ENCODE peak calls at places on chromosomes 5 and 9, in ten cellular contexts. One of them, this sample, is unnamed.

GRCh38 chr9:136204838-136205706 is at the start of gene LHX3:
- DNase-seq in GM06990: no peak
- DNase-seq in dorsolateral prefrontal cortex: no peak
- DNase-seq in stimulated activated naive CD4-positive, alpha-beta T cell treated with Interleukin-2 at 50 U/mL for 16 hours: no peak
- DNase-seq in transverse colon: no peak
- DNase-seq in AG09309: no peak
- DNase-seq in GM12891: peak
- DNase-seq in NCI-H2227 treated with DMSO at 0.1 percent for 48 hours: no peak
- DNase-seq in NCI-H1092 treated with DMSO at 0.1 percent for 48 hours: no peak
- DNase-seq in psoas muscle: no peak
- DNase-seq in this sample: no peak

GRCh38 chr9:69200071-69200470 is 26.0 kb downstream of the TJP2 start:
- DNase-seq in GM06990: no peak
- DNase-seq in dorsolateral prefrontal cortex: no peak
- DNase-seq in stimulated activated naive CD4-positive, alpha-beta T cell treated with Interleukin-2 at 50 U/mL for 16 hours: no peak
- DNase-seq in transverse colon: no peak
- DNase-seq in AG09309: no peak
- DNase-seq in GM12891: no peak
- DNase-seq in NCI-H2227 treated with DMSO at 0.1 percent for 48 hours: no peak
- DNase-seq in NCI-H1092 treated with DMSO at 0.1 percent for 48 hours: no peak
- DNase-seq in psoas muscle: no peak
- DNase-seq in this sample: peak

GRCh38 chr5:151686673-151687378 is at the start of gene SPARC:
- DNase-seq in GM06990: peak
- DNase-seq in dorsolateral prefrontal cortex: no peak
- DNase-seq in stimulated activated naive CD4-positive, alpha-beta T cell treated with Interleukin-2 at 50 U/mL for 16 hours: no peak
- DNase-seq in transverse colon: peak
- DNase-seq in AG09309: peak
- DNase-seq in GM12891: no peak
- DNase-seq in NCI-H2227 treated with DMSO at 0.1 percent for 48 hours: peak
- DNase-seq in NCI-H1092 treated with DMSO at 0.1 percent for 48 hours: no peak
- DNase-seq in psoas muscle: peak
- DNase-seq in this sample: peak

GRCh38 chr9:92468206-92468605 is 14.1 kb downstream of the ASPN start:
- DNase-seq in GM06990: no peak
- DNase-seq in dorsolateral prefrontal cortex: no peak
- DNase-seq in stimulated activated naive CD4-positive, alpha-beta T cell treated with Interleukin-2 at 50 U/mL for 16 hours: no peak
- DNase-seq in transverse colon: no peak
- DNase-seq in AG09309: peak
- DNase-seq in GM12891: no peak
- DNase-seq in NCI-H2227 treated with DMSO at 0.1 percent for 48 hours: no peak
- DNase-seq in NCI-H1092 treated with DMSO at 0.1 percent for 48 hours: no peak
- DNase-seq in psoas muscle: no peak
- DNase-seq in this sample: no peak

GRCh38 chr5:152462021-152462721 is 57.1 kb upstream of the NMUR2 start:
- DNase-seq in GM06990: peak
- DNase-seq in dorsolateral prefrontal cortex: no peak
- DNase-seq in stimulated activated naive CD4-positive, alpha-beta T cell treated with Interleukin-2 at 50 U/mL for 16 hours: no peak
- DNase-seq in transverse colon: no peak
- DNase-seq in AG09309: no peak
- DNase-seq in GM12891: peak
- DNase-seq in NCI-H2227 treated with DMSO at 0.1 percent for 48 hours: no peak
- DNase-seq in NCI-H1092 treated with DMSO at 0.1 percent for 48 hours: peak
- DNase-seq in psoas muscle: no peak
- DNase-seq in this sample: no peak

GRCh38 chr9:34628656-34629491 is at the start of gene ARID3C:
- DNase-seq in GM06990: peak
- DNase-seq in dorsolateral prefrontal cortex: peak
- DNase-seq in stimulated activated naive CD4-positive, alpha-beta T cell treated with Interleukin-2 at 50 U/mL for 16 hours: peak
- DNase-seq in transverse colon: peak
- DNase-seq in AG09309: no peak
- DNase-seq in GM12891: no peak
- DNase-seq in NCI-H2227 treated with DMSO at 0.1 percent for 48 hours: no peak
- DNase-seq in NCI-H1092 treated with DMSO at 0.1 percent for 48 hours: peak
- DNase-seq in psoas muscle: no peak
- DNase-seq in this sample: no peak

GRCh38 chr5:136420168-136420916 is 55.0 kb upstream of the TRPC7 start:
- DNase-seq in GM06990: no peak
- DNase-seq in dorsolateral prefrontal cortex: no peak
- DNase-seq in stimulated activated naive CD4-positive, alpha-beta T cell treated with Interleukin-2 at 50 U/mL for 16 hours: no peak
- DNase-seq in transverse colon: no peak
- DNase-seq in AG09309: no peak
- DNase-seq in GM12891: no peak
- DNase-seq in NCI-H2227 treated with DMSO at 0.1 percent for 48 hours: peak
- DNase-seq in NCI-H1092 treated with DMSO at 0.1 percent for 48 hours: peak
- DNase-seq in psoas muscle: no peak
- DNase-seq in this sample: no peak

GRCh38 chr9:109974918-109975276 is 194.9 kb downstream of the PALM2AKAP2 start:
- DNase-seq in GM06990: no peak
- DNase-seq in dorsolateral prefrontal cortex: no peak
- DNase-seq in stimulated activated naive CD4-positive, alpha-beta T cell treated with Interleukin-2 at 50 U/mL for 16 hours: no peak
- DNase-seq in transverse colon: no peak
- DNase-seq in AG09309: no peak
- DNase-seq in GM12891: no peak
- DNase-seq in NCI-H2227 treated with DMSO at 0.1 percent for 48 hours: no peak
- DNase-seq in NCI-H1092 treated with DMSO at 0.1 percent for 48 hours: no peak
- DNase-seq in psoas muscle: no peak
- DNase-seq in this sample: no peak

GRCh38 chr9:35044071-35044470 is 28.4 kb downstream of the VCP start:
- DNase-seq in GM06990: no peak
- DNase-seq in dorsolateral prefrontal cortex: no peak
- DNase-seq in stimulated activated naive CD4-positive, alpha-beta T cell treated with Interleukin-2 at 50 U/mL for 16 hours: no peak
- DNase-seq in transverse colon: no peak
- DNase-seq in AG09309: no peak
- DNase-seq in GM12891: no peak
- DNase-seq in NCI-H2227 treated with DMSO at 0.1 percent for 48 hours: no peak
- DNase-seq in NCI-H1092 treated with DMSO at 0.1 percent for 48 hours: no peak
- DNase-seq in psoas muscle: no peak
- DNase-seq in this sample: no peak

GRCh38 chr9:90124961-90125360 is 517.7 kb downstream of the DIRAS2 start:
- DNase-seq in GM06990: no peak
- DNase-seq in dorsolateral prefrontal cortex: no peak
- DNase-seq in stimulated activated naive CD4-positive, alpha-beta T cell treated with Interleukin-2 at 50 U/mL for 16 hours: no peak
- DNase-seq in transverse colon: no peak
- DNase-seq in AG09309: no peak
- DNase-seq in GM12891: no peak
- DNase-seq in NCI-H2227 treated with DMSO at 0.1 percent for 48 hours: peak
- DNase-seq in NCI-H1092 treated with DMSO at 0.1 percent for 48 hours: peak
- DNase-seq in psoas muscle: no peak
- DNase-seq in this sample: no peak

GRCh38 chr5:107894361-107894760 is 223.6 kb upstream of the EFNA5 start:
- DNase-seq in GM06990: no peak
- DNase-seq in dorsolateral prefrontal cortex: no peak
- DNase-seq in stimulated activated naive CD4-positive, alpha-beta T cell treated with Interleukin-2 at 50 U/mL for 16 hours: no peak
- DNase-seq in transverse colon: no peak
- DNase-seq in AG09309: no peak
- DNase-seq in GM12891: no peak
- DNase-seq in NCI-H2227 treated with DMSO at 0.1 percent for 48 hours: no peak
- DNase-seq in NCI-H1092 treated with DMSO at 0.1 percent for 48 hours: no peak
- DNase-seq in psoas muscle: no peak
- DNase-seq in this sample: no peak

GRCh38 chr9:76607730-76608475 is 148.9 kb downstream of the GCNT1 start:
- DNase-seq in GM06990: no peak
- DNase-seq in dorsolateral prefrontal cortex: no peak
- DNase-seq in stimulated activated naive CD4-positive, alpha-beta T cell treated with Interleukin-2 at 50 U/mL for 16 hours: no peak
- DNase-seq in transverse colon: no peak
- DNase-seq in AG09309: no peak
- DNase-seq in GM12891: no peak
- DNase-seq in NCI-H2227 treated with DMSO at 0.1 percent for 48 hours: no peak
- DNase-seq in NCI-H1092 treated with DMSO at 0.1 percent for 48 hours: no peak
- DNase-seq in psoas muscle: no peak
- DNase-seq in this sample: no peak

GRCh38 chr5:42636425-42636824 is 120.2 kb upstream of the CCDC152 start:
- DNase-seq in GM06990: no peak
- DNase-seq in dorsolateral prefrontal cortex: no peak
- DNase-seq in stimulated activated naive CD4-positive, alpha-beta T cell treated with Interleukin-2 at 50 U/mL for 16 hours: no peak
- DNase-seq in transverse colon: no peak
- DNase-seq in AG09309: no peak
- DNase-seq in GM12891: no peak
- DNase-seq in NCI-H2227 treated with DMSO at 0.1 percent for 48 hours: no peak
- DNase-seq in NCI-H1092 treated with DMSO at 0.1 percent for 48 hours: no peak
- DNase-seq in psoas muscle: no peak
- DNase-seq in this sample: no peak

GRCh38 chr9:2859776-2860379 is 16.0 kb upstream of the PUM3 start:
- DNase-seq in GM06990: no peak
- DNase-seq in dorsolateral prefrontal cortex: peak
- DNase-seq in stimulated activated naive CD4-positive, alpha-beta T cell treated with Interleukin-2 at 50 U/mL for 16 hours: peak
- DNase-seq in transverse colon: peak
- DNase-seq in AG09309: no peak
- DNase-seq in GM12891: no peak
- DNase-seq in NCI-H2227 treated with DMSO at 0.1 percent for 48 hours: peak
- DNase-seq in NCI-H1092 treated with DMSO at 0.1 percent for 48 hours: peak
- DNase-seq in psoas muscle: peak
- DNase-seq in this sample: peak

GRCh38 chr9:97740848-97741821 is 44.0 kb upstream of the XPA start:
- DNase-seq in GM06990: peak
- DNase-seq in dorsolateral prefrontal cortex: peak
- DNase-seq in stimulated activated naive CD4-positive, alpha-beta T cell treated with Interleukin-2 at 50 U/mL for 16 hours: no peak
- DNase-seq in transverse colon: peak
- DNase-seq in AG09309: no peak
- DNase-seq in GM12891: peak
- DNase-seq in NCI-H2227 treated with DMSO at 0.1 percent for 48 hours: no peak
- DNase-seq in NCI-H1092 treated with DMSO at 0.1 percent for 48 hours: peak
- DNase-seq in psoas muscle: peak
- DNase-seq in this sample: peak

GRCh38 chr5:135222171-135222681 is 176.8 kb downstream of the MACROH2A1 start:
- DNase-seq in GM06990: no peak
- DNase-seq in dorsolateral prefrontal cortex: no peak
- DNase-seq in stimulated activated naive CD4-positive, alpha-beta T cell treated with Interleukin-2 at 50 U/mL for 16 hours: no peak
- DNase-seq in transverse colon: peak
- DNase-seq in AG09309: no peak
- DNase-seq in GM12891: no peak
- DNase-seq in NCI-H2227 treated with DMSO at 0.1 percent for 48 hours: no peak
- DNase-seq in NCI-H1092 treated with DMSO at 0.1 percent for 48 hours: no peak
- DNase-seq in psoas muscle: peak
- DNase-seq in this sample: no peak

GRCh38 chr5:179160584-179160983 is 100.4 kb downstream of the ZNF354C start:
- DNase-seq in GM06990: no peak
- DNase-seq in dorsolateral prefrontal cortex: no peak
- DNase-seq in stimulated activated naive CD4-positive, alpha-beta T cell treated with Interleukin-2 at 50 U/mL for 16 hours: no peak
- DNase-seq in transverse colon: no peak
- DNase-seq in AG09309: no peak
- DNase-seq in GM12891: no peak
- DNase-seq in NCI-H2227 treated with DMSO at 0.1 percent for 48 hours: no peak
- DNase-seq in NCI-H1092 treated with DMSO at 0.1 percent for 48 hours: no peak
- DNase-seq in psoas muscle: no peak
- DNase-seq in this sample: no peak

GRCh38 chr5:31688515-31689092 is 49.7 kb downstream of the PDZD2 start:
- DNase-seq in GM06990: no peak
- DNase-seq in dorsolateral prefrontal cortex: no peak
- DNase-seq in stimulated activated naive CD4-positive, alpha-beta T cell treated with Interleukin-2 at 50 U/mL for 16 hours: no peak
- DNase-seq in transverse colon: no peak
- DNase-seq in AG09309: no peak
- DNase-seq in GM12891: no peak
- DNase-seq in NCI-H2227 treated with DMSO at 0.1 percent for 48 hours: no peak
- DNase-seq in NCI-H1092 treated with DMSO at 0.1 percent for 48 hours: no peak
- DNase-seq in psoas muscle: no peak
- DNase-seq in this sample: no peak

GRCh38 chr9:80968611-80969010 is 720.7 kb downstream of the TLE1 start:
- DNase-seq in GM06990: no peak
- DNase-seq in dorsolateral prefrontal cortex: no peak
- DNase-seq in stimulated activated naive CD4-positive, alpha-beta T cell treated with Interleukin-2 at 50 U/mL for 16 hours: no peak
- DNase-seq in transverse colon: no peak
- DNase-seq in AG09309: peak
- DNase-seq in GM12891: no peak
- DNase-seq in NCI-H2227 treated with DMSO at 0.1 percent for 48 hours: no peak
- DNase-seq in NCI-H1092 treated with DMSO at 0.1 percent for 48 hours: no peak
- DNase-seq in psoas muscle: no peak
- DNase-seq in this sample: no peak

GRCh38 chr9:91954841-91955471 is 4.9 kb upstream of the ROR2 start:
- DNase-seq in GM06990: no peak
- DNase-seq in dorsolateral prefrontal cortex: no peak
- DNase-seq in stimulated activated naive CD4-positive, alpha-beta T cell treated with Interleukin-2 at 50 U/mL for 16 hours: no peak
- DNase-seq in transverse colon: peak
- DNase-seq in AG09309: no peak
- DNase-seq in GM12891: no peak
- DNase-seq in NCI-H2227 treated with DMSO at 0.1 percent for 48 hours: peak
- DNase-seq in NCI-H1092 treated with DMSO at 0.1 percent for 48 hours: peak
- DNase-seq in psoas muscle: no peak
- DNase-seq in this sample: peak

GRCh38 chr5:63963080-63963735 is 963 bp upstream of the HTR1A start:
- DNase-seq in GM06990: no peak
- DNase-seq in dorsolateral prefrontal cortex: peak
- DNase-seq in stimulated activated naive CD4-positive, alpha-beta T cell treated with Interleukin-2 at 50 U/mL for 16 hours: no peak
- DNase-seq in transverse colon: peak
- DNase-seq in AG09309: peak
- DNase-seq in GM12891: peak
- DNase-seq in NCI-H2227 treated with DMSO at 0.1 percent for 48 hours: peak
- DNase-seq in NCI-H1092 treated with DMSO at 0.1 percent for 48 hours: peak
- DNase-seq in psoas muscle: no peak
- DNase-seq in this sample: no peak

GRCh38 chr5:24102008-24102407 is 542.8 kb downstream of the CDH10 start:
- DNase-seq in GM06990: no peak
- DNase-seq in dorsolateral prefrontal cortex: no peak
- DNase-seq in stimulated activated naive CD4-positive, alpha-beta T cell treated with Interleukin-2 at 50 U/mL for 16 hours: no peak
- DNase-seq in transverse colon: no peak
- DNase-seq in AG09309: no peak
- DNase-seq in GM12891: no peak
- DNase-seq in NCI-H2227 treated with DMSO at 0.1 percent for 48 hours: no peak
- DNase-seq in NCI-H1092 treated with DMSO at 0.1 percent for 48 hours: no peak
- DNase-seq in psoas muscle: no peak
- DNase-seq in this sample: no peak

This sample was measured in omental fat pad.